ENCODE peak calls at places on chromosomes 7 and 10, in six cellular contexts. One of them, this sample, is unnamed.

GRCh38 chr7:150378115-150378852 is 846 bp upstream of the ZNF775 start:
- DNase-seq in mesendoderm: peak
- DNase-seq in PC-3: peak
- DNase-seq in GM12865: peak
- DNase-seq in cardiac muscle cell: peak
- DNase-seq in A549: peak
- DNase-seq in this sample: no peak

GRCh38 chr10:110502851-110503301 is 5.2 kb downstream of the DUSP5 start:
- DNase-seq in mesendoderm: no peak
- DNase-seq in PC-3: peak
- DNase-seq in GM12865: peak
- DNase-seq in cardiac muscle cell: no peak
- DNase-seq in A549: peak
- DNase-seq in this sample: peak

GRCh38 chr7:117459735-117460134 is 20.1 kb upstream of the CFTR start:
- DNase-seq in mesendoderm: no peak
- DNase-seq in PC-3: no peak
- DNase-seq in GM12865: no peak
- DNase-seq in cardiac muscle cell: no peak
- DNase-seq in A549: no peak
- DNase-seq in this sample: no peak

GRCh38 chr10:97179731-97180366 is 5.9 kb downstream of the SLIT1 start:
- DNase-seq in mesendoderm: peak
- DNase-seq in PC-3: no peak
- DNase-seq in GM12865: no peak
- DNase-seq in cardiac muscle cell: peak
- DNase-seq in A549: no peak
- DNase-seq in this sample: no peak

GRCh38 chr7:150516956-150517355 is 2.3 kb downstream of the GIMAP7 start:
- DNase-seq in mesendoderm: no peak
- DNase-seq in PC-3: no peak
- DNase-seq in GM12865: no peak
- DNase-seq in cardiac muscle cell: no peak
- DNase-seq in A549: no peak
- DNase-seq in this sample: no peak

GRCh38 chr10:119306514-119306951 is 99.2 kb downstream of the GRK5 start:
- DNase-seq in mesendoderm: no peak
- DNase-seq in PC-3: peak
- DNase-seq in GM12865: peak
- DNase-seq in cardiac muscle cell: no peak
- DNase-seq in A549: peak
- DNase-seq in this sample: no peak

GRCh38 chr7:77561354-77561753 is 24.3 kb downstream of the PTPN12 start:
- DNase-seq in mesendoderm: no peak
- DNase-seq in PC-3: no peak
- DNase-seq in GM12865: peak
- DNase-seq in cardiac muscle cell: no peak
- DNase-seq in A549: no peak
- DNase-seq in this sample: no peak

GRCh38 chr10:47079177-47079580 is 168.0 kb downstream of the PTPN20 start:
- DNase-seq in mesendoderm: no peak
- DNase-seq in PC-3: peak
- DNase-seq in GM12865: no peak
- DNase-seq in cardiac muscle cell: no peak
- DNase-seq in A549: no peak
- DNase-seq in this sample: no peak

GRCh38 chr10:42960491-42961155 is 116.2 kb upstream of the RET start:
- DNase-seq in mesendoderm: peak
- DNase-seq in PC-3: peak
- DNase-seq in GM12865: no peak
- DNase-seq in cardiac muscle cell: no peak
- DNase-seq in A549: peak
- DNase-seq in this sample: no peak

GRCh38 chr7:139531094-139531493 is 7.6 kb downstream of the CLEC2L start:
- DNase-seq in mesendoderm: no peak
- DNase-seq in PC-3: no peak
- DNase-seq in GM12865: no peak
- DNase-seq in cardiac muscle cell: no peak
- DNase-seq in A549: no peak
- DNase-seq in this sample: no peak

GRCh38 chr7:45188736-45189135 is 31.1 kb downstream of the RAMP3 start:
- DNase-seq in mesendoderm: no peak
- DNase-seq in PC-3: no peak
- DNase-seq in GM12865: no peak
- DNase-seq in cardiac muscle cell: no peak
- DNase-seq in A549: no peak
- DNase-seq in this sample: no peak

GRCh38 chr7:137652721-137653120 is 194.1 kb downstream of the DGKI start:
- DNase-seq in mesendoderm: no peak
- DNase-seq in PC-3: peak
- DNase-seq in GM12865: no peak
- DNase-seq in cardiac muscle cell: no peak
- DNase-seq in A549: no peak
- DNase-seq in this sample: no peak

GRCh38 chr10:118672766-118673715 is 77.6 kb upstream of the PRLHR start:
- DNase-seq in mesendoderm: no peak
- DNase-seq in PC-3: no peak
- DNase-seq in GM12865: no peak
- DNase-seq in cardiac muscle cell: no peak
- DNase-seq in A549: no peak
- DNase-seq in this sample: no peak

GRCh38 chr10:46328853-46329689 is 42.3 kb downstream of the ANTXRL start:
- DNase-seq in mesendoderm: no peak
- DNase-seq in PC-3: no peak
- DNase-seq in GM12865: no peak
- DNase-seq in cardiac muscle cell: no peak
- DNase-seq in A549: no peak
- DNase-seq in this sample: no peak

GRCh38 chr10:69250041-69250440 is 28.3 kb upstream of the HK1 start:
- DNase-seq in mesendoderm: no peak
- DNase-seq in PC-3: no peak
- DNase-seq in GM12865: no peak
- DNase-seq in cardiac muscle cell: no peak
- DNase-seq in A549: no peak
- DNase-seq in this sample: no peak

GRCh38 chr10:4786043-4786839 is 39.8 kb upstream of the AKR1E2 start:
- DNase-seq in mesendoderm: no peak
- DNase-seq in PC-3: peak
- DNase-seq in GM12865: no peak
- DNase-seq in cardiac muscle cell: no peak
- DNase-seq in A549: no peak
- DNase-seq in this sample: no peak

GRCh38 chr7:157008206-157009169 is 2.0 kb downstream of the MNX1 start:
- DNase-seq in mesendoderm: peak
- DNase-seq in PC-3: no peak
- DNase-seq in GM12865: no peak
- DNase-seq in cardiac muscle cell: no peak
- DNase-seq in A549: no peak
- DNase-seq in this sample: no peak

DNA sequence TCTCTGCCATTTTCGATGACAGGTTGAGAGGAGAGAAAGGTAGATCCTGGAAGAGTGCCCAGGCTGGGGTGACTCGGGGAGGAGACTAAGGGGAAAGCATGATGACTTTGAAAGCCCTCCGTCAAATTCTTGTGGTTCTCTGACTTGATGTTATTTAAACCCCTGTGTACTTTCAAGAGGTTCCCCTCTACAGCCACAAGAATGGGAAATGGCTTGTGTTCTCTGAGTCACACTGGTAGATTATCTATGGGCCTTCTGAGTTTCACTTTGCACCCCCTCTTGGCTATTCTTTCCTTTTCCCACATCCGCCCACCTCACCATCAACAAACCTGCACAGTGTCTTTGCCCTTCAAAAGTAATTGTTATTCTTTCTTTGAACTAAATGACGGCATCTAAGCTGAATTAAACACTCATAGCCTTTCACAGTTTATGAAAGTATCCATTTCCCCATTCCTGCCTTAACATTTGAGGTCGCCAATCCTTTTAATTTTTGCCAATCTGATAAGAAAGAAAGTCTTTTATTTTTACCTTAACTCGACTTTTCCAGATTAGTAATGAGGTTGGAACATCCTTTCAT is 24.1 kb downstream of the PRF1 start:
- DNase-seq in mesendoderm: no peak
- DNase-seq in PC-3: peak
- DNase-seq in GM12865: peak
- DNase-seq in cardiac muscle cell: peak
- DNase-seq in A549: no peak
- DNase-seq in this sample: no peak
- H3K4me3 ChIP-seq in mesendoderm: no peak
- H3K4me3 ChIP-seq in PC-3: no peak
- H3K4me3 ChIP-seq in GM12865: no peak
- H3K4me3 ChIP-seq in cardiac muscle cell: no peak
- H3K4me3 ChIP-seq in A549: no peak
- H3K4me3 ChIP-seq in this sample: no peak

GRCh38 chr7:27897441-27897847 is 157.5 kb downstream of the TAX1BP1 start:
- DNase-seq in mesendoderm: peak
- DNase-seq in PC-3: no peak
- DNase-seq in GM12865: no peak
- DNase-seq in cardiac muscle cell: peak
- DNase-seq in A549: no peak
- DNase-seq in this sample: no peak

GRCh38 chr7:27901028-27901760 is 161.2 kb downstream of the TAX1BP1 start:
- DNase-seq in mesendoderm: no peak
- DNase-seq in PC-3: peak
- DNase-seq in GM12865: peak
- DNase-seq in cardiac muscle cell: peak
- DNase-seq in A549: no peak
- DNase-seq in this sample: no peak

GRCh38 chr7:27898735-27899134 is 158.8 kb downstream of the TAX1BP1 start:
- DNase-seq in mesendoderm: no peak
- DNase-seq in PC-3: no peak
- DNase-seq in GM12865: no peak
- DNase-seq in cardiac muscle cell: no peak
- DNase-seq in A549: no peak
- DNase-seq in this sample: no peak

GRCh38 chr7:27899601-27900000 is 159.6 kb downstream of the TAX1BP1 start:
- DNase-seq in mesendoderm: no peak
- DNase-seq in PC-3: no peak
- DNase-seq in GM12865: no peak
- DNase-seq in cardiac muscle cell: no peak
- DNase-seq in A549: no peak
- DNase-seq in this sample: no peak

GRCh38 chr7:27900006-27900405 is 160.0 kb downstream of the TAX1BP1 start:
- DNase-seq in mesendoderm: no peak
- DNase-seq in PC-3: no peak
- DNase-seq in GM12865: no peak
- DNase-seq in cardiac muscle cell: no peak
- DNase-seq in A549: no peak
- DNase-seq in this sample: no peak
- H3K4me3 ChIP-seq in mesendoderm: no peak
- H3K4me3 ChIP-seq in PC-3: no peak
- H3K4me3 ChIP-seq in GM12865: no peak
- H3K4me3 ChIP-seq in cardiac muscle cell: no peak
- H3K4me3 ChIP-seq in A549: no peak
- H3K4me3 ChIP-seq in this sample: no peak

DNA sequence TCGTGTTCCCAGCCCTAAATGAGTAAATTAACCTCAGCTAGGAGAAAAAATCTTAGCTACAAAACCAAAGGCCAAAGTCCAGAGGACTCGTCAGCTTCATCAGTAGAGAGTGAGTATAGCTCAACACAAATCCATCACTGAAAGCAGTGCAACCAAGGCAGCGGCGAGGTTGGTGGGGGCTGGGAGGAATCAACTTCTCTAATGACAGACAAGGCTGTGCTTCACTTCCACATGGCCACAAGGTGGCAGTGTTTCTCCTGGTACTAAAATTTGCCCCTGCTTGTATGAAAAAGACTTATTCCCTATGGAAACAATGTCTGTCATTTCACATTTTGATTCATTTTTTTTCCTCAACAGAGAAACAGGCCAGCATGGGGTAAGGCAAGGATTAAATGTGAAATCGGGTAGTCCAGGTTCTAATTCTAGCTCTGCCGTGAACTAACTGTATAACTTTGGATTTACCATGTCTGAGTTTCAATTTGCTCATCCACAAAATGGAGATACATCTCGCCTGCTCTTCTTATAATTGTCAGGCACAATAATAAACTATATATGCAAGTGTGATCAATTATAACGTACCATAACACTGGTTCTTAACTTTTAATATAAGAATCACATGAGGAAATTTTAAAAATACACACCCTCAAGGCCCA is 39.3 kb downstream of the FAS start:
- DNase-seq in mesendoderm: peak
- DNase-seq in PC-3: peak
- DNase-seq in GM12865: peak
- DNase-seq in cardiac muscle cell: peak
- DNase-seq in A549: peak
- DNase-seq in this sample: peak
- H3K4me3 ChIP-seq in mesendoderm: no peak
- H3K4me3 ChIP-seq in PC-3: peak
- H3K4me3 ChIP-seq in GM12865: no peak
- H3K4me3 ChIP-seq in cardiac muscle cell: no peak
- H3K4me3 ChIP-seq in A549: no peak
- H3K4me3 ChIP-seq in this sample: no peak

GRCh38 chr7:130493275-130493868 is 1.5 kb downstream of the MEST start:
- DNase-seq in mesendoderm: no peak
- DNase-seq in PC-3: no peak
- DNase-seq in GM12865: no peak
- DNase-seq in cardiac muscle cell: no peak
- DNase-seq in A549: no peak
- DNase-seq in this sample: no peak

GRCh38 chr7:130490888-130491771 is 755 bp upstream of the MEST start:
- DNase-seq in mesendoderm: no peak
- DNase-seq in PC-3: no peak
- DNase-seq in GM12865: peak
- DNase-seq in cardiac muscle cell: peak
- DNase-seq in A549: no peak
- DNase-seq in this sample: no peak

GRCh38 chr7:130494480-130494879 is 2.6 kb downstream of the MEST start:
- DNase-seq in mesendoderm: no peak
- DNase-seq in PC-3: no peak
- DNase-seq in GM12865: no peak
- DNase-seq in cardiac muscle cell: no peak
- DNase-seq in A549: no peak
- DNase-seq in this sample: no peak

GRCh38 chr7:130491841-130492518 is at the start of gene MEST:
- DNase-seq in mesendoderm: no peak
- DNase-seq in PC-3: no peak
- DNase-seq in GM12865: peak
- DNase-seq in cardiac muscle cell: peak
- DNase-seq in A549: no peak
- DNase-seq in this sample: no peak

DNA sequence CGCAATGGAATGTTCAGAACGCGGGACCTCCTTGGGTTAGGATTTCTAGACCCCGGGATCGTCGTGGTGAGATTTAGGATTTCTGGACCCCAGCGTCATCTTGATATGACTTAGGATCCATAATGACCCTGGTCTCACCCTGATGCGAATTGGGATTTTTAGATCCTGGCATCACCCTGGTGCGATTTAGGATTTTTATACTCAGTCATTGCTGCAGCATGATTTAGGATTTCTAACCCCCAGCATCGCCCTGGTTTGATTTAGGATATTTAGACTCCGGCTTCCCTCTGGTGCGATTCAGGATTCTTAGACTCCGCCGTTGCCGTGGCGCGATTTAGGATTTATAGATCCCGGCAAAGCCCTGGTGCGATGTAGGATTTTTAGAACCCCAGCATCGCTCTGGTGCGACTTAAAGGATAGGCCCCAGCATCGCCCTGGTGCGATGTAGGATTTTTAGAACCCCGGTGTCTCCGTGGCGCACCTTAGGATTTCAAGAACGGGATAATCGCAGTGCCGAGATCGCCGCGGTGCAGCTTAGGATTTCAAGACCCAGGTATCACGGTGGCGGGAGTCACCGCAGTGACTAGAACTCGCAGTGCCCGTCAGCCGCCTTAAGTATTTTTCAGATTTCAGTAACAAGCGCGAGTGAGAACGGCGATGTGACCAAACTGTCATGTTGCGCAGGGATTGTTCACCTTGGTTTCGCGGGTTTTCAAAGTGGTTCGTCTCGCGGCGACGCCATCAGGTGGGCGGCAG is 812 bp downstream of the MEST start:
- DNase-seq in mesendoderm: no peak
- DNase-seq in PC-3: no peak
- DNase-seq in GM12865: no peak
- DNase-seq in cardiac muscle cell: peak
- DNase-seq in A549: no peak
- DNase-seq in this sample: no peak
- H3K4me3 ChIP-seq in mesendoderm: peak
- H3K4me3 ChIP-seq in PC-3: no peak
- H3K4me3 ChIP-seq in GM12865: peak
- H3K4me3 ChIP-seq in cardiac muscle cell: peak
- H3K4me3 ChIP-seq in A549: no peak
- H3K4me3 ChIP-seq in this sample: no peak